ENCODE peak calls at places on chromosomes 4 and X, in four cellular contexts. A is suprapubic skin, L is transverse colon, Z is endothelial cell of umbilical vein. S is an unnamed sample.

GRCh38 chr4:93066746-93067145 is 761.8 kb upstream of the ATOH1 start:
- DNase-seq in Z (no peak), L (no peak), A (no peak), S (no peak)

GRCh38 chrX:29826651-29827206 is 388.6 kb upstream of the MAGEB2 start:
- DNase-seq in L (no peak), A (no peak), Z (no peak), S (no peak)

GRCh38 chr4:101346312-101346561 is 1.1 kb downstream of the PPP3CA start:
- DNase-seq in A (no peak), Z (no peak), L (no peak), S (no peak)

GRCh38 chrX:1210844-1211243 is 1.6 kb downstream of the CRLF2 start:
- DNase-seq in L (no peak), A (no peak), Z (no peak), S (no peak)

GRCh38 chr4:87116230-87116629 is 104.2 kb downstream of the KLHL8 start:
- DNase-seq in L (no peak), A (no peak), Z (no peak), S (no peak)

GRCh38 chr4:163582688-163583087 is 88.2 kb downstream of the TMA16 start:
- DNase-seq in A (no peak), L (no peak), Z (no peak), S (no peak)

GRCh38 chr4:152850377-152850776 is 70.6 kb downstream of the ARFIP1 start:
- DNase-seq in L (no peak), A (peak), Z (no peak), S (peak)

GRCh38 chr4:186020106-186020792 is 48.7 kb upstream of the TLR3 start:
- DNase-seq in Z (no peak), A (no peak), L (no peak), S (no peak)

GRCh38 chr4:111027526-111027925 is 404.6 kb upstream of the PITX2 start:
- DNase-seq in L (no peak), A (no peak), Z (no peak), S (no peak)

GRCh38 chr4:115090483-115091075 is 22.8 kb downstream of the NDST4 start:
- DNase-seq in L (no peak), Z (peak), A (no peak), S (peak)

GRCh38 chrX:37825225-37825842 is 22.0 kb downstream of the DYNLT3 start:
- DNase-seq in L (peak), Z (peak), A (no peak), S (peak)

DNA sequence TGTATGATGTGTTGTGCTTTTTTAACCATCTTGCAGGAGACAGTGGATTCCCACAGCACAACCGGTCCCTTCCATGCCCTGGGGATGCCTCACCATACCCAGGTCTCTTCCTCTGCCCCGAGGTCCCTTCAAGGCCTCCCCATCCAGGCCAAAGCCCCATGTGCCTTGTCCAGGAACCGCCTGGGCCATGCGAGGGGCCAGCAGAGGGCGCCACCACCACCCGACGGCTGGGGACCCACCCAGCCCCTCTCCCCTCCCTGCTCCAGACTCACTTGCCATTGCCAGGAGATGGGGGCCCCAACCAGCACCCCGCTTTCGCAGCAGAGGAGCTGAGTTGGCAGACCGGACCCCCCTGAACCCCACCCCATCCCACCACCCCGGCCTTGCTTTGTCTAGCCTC is 485.5 kb downstream of the TRAM1L1 start:
- DNase-seq in Z (no peak), L (no peak), A (no peak), S (peak)
- TF ChIP-seq POLR2AphosphoS5 in Z (no peak), L (no peak), A (no peak), S (no peak)

GRCh38 chr4:32340591-32340990 is 1620.4 kb downstream of the PCDH7 start:
- DNase-seq in L (no peak), Z (no peak), A (no peak), S (peak)
- TF ChIP-seq CTCF in L (no peak), Z (no peak), A (no peak), S (peak)

GRCh38 chr4:42641155-42641554 is 15.8 kb downstream of the ATP8A1 start:
- DNase-seq in A (no peak), L (no peak), Z (no peak), S (no peak)

GRCh38 chr4:42640613-42641012 is 16.3 kb downstream of the ATP8A1 start:
- DNase-seq in A (no peak), L (no peak), Z (no peak), S (no peak)

GRCh38 chr4:42643685-42644084 is 13.2 kb downstream of the ATP8A1 start:
- DNase-seq in L (no peak), Z (no peak), A (no peak), S (no peak)

GRCh38 chr4:42642136-42642797 is 14.6 kb downstream of the ATP8A1 start:
- DNase-seq in A (no peak), Z (no peak), L (no peak), S (no peak)

GRCh38 chr4:42641696-42642095 is 15.2 kb downstream of the ATP8A1 start:
- DNase-seq in Z (no peak), L (no peak), A (no peak), S (no peak)
- H3K27ac ChIP-seq in Z (no peak), L (peak), A (no peak), S (no peak)

DNA sequence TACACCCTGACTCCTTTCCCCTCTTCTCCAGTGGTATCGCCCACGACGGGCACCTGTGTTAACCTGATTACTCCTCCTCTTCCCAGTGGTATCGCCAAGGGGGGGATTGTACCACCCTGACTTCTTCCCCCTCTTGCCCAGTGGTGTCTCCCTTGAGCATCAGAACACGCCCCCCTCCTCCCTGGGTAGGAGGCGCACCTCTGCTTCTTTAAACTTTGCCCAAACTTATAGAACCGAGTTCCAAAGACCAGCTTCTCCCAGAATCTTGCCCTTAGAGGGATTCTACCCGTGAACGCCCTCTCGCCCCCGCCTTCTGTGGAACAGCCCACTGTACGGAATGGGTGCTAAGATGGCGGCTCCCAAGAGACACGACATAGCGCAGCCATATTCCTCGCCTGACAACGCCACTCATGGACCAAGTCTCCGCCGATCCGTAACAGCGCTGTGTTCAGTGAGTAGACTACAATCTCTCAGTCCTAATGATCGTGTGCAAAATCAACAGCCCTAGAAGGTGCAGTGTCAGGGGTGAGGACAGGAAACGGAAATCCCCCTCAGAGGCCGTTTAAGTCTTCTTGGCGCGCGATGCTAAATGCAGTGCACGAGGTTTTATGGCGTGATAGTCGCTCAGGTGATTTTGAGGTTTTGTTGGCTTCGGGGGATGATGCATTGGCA is 4.2 kb upstream of the ZNF157 start:
- DNase-seq in L (peak), A (peak), Z (peak), S (peak)
- TF ChIP-seq POLR2AphosphoS5 in L (no peak), A (no peak), Z (no peak), S (no peak)

GRCh38 chrX:87583679-87584078 is 66.1 kb downstream of the KLHL4 start:
- DNase-seq in Z (peak), A (no peak), L (no peak), S (peak)

GRCh38 chrX:87582453-87582852 is 64.9 kb downstream of the KLHL4 start:
- DNase-seq in A (no peak), L (no peak), Z (no peak), S (no peak)

GRCh38 chrX:87580862-87581261 is 63.3 kb downstream of the KLHL4 start:
- DNase-seq in L (no peak), A (no peak), Z (no peak), S (no peak)

DNA sequence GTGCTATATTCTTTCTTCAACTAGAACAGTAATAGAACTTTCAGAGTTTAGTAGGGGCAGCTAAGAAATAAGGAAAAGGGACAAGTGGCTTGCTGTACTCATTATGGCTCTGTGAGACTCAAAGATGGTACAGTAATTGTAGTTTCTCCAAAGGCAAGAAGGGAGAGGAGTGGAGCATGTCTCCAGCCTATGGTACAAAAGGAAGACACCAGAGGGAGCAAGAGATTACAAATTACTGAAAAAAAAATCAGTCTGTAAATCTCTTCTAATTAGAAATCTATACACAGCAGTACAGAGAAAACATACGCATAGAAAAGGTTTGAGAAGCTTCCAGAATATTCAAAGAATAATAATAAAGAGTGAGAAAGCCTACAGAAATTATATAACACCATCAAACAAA is 61.4 kb downstream of the KLHL4 start:
- DNase-seq in Z (peak), L (no peak), A (no peak), S (peak)
- TF ChIP-seq CTCF in Z (no peak), L (no peak), A (no peak), S (peak)

DNA sequence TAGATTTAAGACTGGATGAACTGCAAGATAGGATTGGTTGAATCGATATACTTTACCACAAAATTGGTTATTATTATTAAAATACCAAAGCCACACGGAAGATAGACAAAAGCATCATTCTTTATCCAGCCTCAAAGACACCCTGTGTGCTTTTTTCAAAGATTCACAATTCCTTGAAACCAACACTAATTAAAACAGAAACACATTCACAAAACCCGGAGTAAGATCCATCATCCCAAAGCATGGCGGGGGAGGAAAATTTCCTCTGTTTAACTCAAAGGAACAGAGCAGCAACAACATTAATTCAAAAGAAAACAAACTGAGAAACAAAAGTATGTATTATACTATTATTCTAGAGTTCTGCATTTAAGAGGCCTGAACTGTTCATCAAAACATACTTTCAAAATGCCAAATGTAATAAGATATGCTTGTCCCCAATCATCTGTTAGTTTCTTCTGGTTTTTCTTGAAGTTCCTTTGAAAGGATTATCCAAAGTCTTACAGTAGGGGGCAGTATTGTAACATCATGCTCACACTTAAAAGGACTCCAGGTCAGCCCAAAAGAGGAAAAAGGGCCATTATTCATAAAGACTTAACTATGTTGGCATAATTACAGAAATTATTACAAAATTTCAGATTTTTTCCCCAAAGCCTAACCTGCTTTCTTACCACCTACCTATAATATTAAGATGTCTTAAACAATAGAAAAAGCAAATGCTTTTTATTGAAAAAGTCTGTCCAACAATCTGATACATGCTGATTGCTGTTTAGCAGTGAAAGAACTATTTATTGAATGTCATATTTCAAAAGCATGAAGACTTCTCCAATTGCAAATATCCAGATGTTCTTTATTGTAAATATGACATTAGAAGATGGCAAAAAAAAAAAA is 168.7 kb downstream of the SCFD2 start:
- DNase-seq in Z (peak), L (no peak), A (no peak), S (peak)
- H3K27ac ChIP-seq in Z (no peak), L (no peak), A (no peak), S (no peak)

GRCh38 chrX:70352473-70352872 is 62.6 kb downstream of the KIF4A start:
- DNase-seq in Z (no peak), L (no peak), A (no peak), S (no peak)
- TF ChIP-seq POLR2AphosphoS5 in Z (no peak), L (no peak), A (no peak), S (no peak)

GRCh38 chrX:150446151-150446550 is 83.0 kb downstream of the MAMLD1 start:
- DNase-seq in L (no peak), Z (peak), A (no peak), S (no peak)

GRCh38 chrX:150451953-150452352 is 88.8 kb downstream of the MAMLD1 start:
- DNase-seq in Z (no peak), A (no peak), L (no peak), S (no peak)

GRCh38 chrX:150450519-150451177 is 87.5 kb downstream of the MAMLD1 start:
- DNase-seq in Z (no peak), L (no peak), A (no peak), S (no peak)

GRCh38 chrX:150446995-150447394 is 83.9 kb downstream of the MAMLD1 start:
- DNase-seq in Z (peak), L (no peak), A (no peak), S (no peak)

GRCh38 chrX:150449313-150449712 is 86.2 kb downstream of the MAMLD1 start:
- DNase-seq in L (no peak), Z (no peak), A (no peak), S (peak)
- TF ChIP-seq CTCF in L (no peak), Z (no peak), A (no peak), S (peak)

S was measured in GM23338.